ENCODE peak calls at places on chromosomes 6 and 20, in six cellular contexts. One of them, this sample, is unnamed.

GRCh38 chr20:46939031-46939430 is 44.4 kb downstream of the EYA2 start:
- DNase-seq in stomach: no peak
- DNase-seq in SK-N-SH: peak; percentile 50
- DNase-seq in H1: no peak
- DNase-seq in transverse colon: no peak
- DNase-seq in upper lobe of left lung: no peak
- DNase-seq in this sample: no peak

GRCh38 chr6:168455847-168456530 is 15.0 kb downstream of the SMOC2 start:
- DNase-seq in transverse colon: no peak
- DNase-seq in H1: no peak
- DNase-seq in SK-N-SH: no peak
- DNase-seq in upper lobe of left lung: peak; percentile 75
- DNase-seq in stomach: no peak
- DNase-seq in this sample: no peak

GRCh38 chr6:128118401-128118800 is 217.5 kb upstream of the THEMIS start:
- DNase-seq in stomach: no peak
- DNase-seq in H1: no peak
- DNase-seq in transverse colon: no peak
- DNase-seq in SK-N-SH: no peak
- DNase-seq in upper lobe of left lung: no peak
- DNase-seq in this sample: no peak

GRCh38 chr20:34922654-34923381 is 32.8 kb downstream of the GSS start:
- DNase-seq in stomach: peak; percentile 42
- DNase-seq in transverse colon: no peak
- DNase-seq in H1: no peak
- DNase-seq in upper lobe of left lung: no peak
- DNase-seq in SK-N-SH: no peak
- DNase-seq in this sample: no peak

GRCh38 chr6:142857609-142858195 is 87.3 kb downstream of the HIVEP2 start:
- DNase-seq in upper lobe of left lung: peak; percentile 56
- DNase-seq in SK-N-SH: no peak
- DNase-seq in H1: no peak
- DNase-seq in stomach: no peak
- DNase-seq in transverse colon: no peak
- DNase-seq in this sample: no peak

GRCh38 chr6:99521557-99522286 is 6.5 kb upstream of the USP45 start:
- DNase-seq in transverse colon: peak; percentile 12
- DNase-seq in stomach: no peak
- DNase-seq in SK-N-SH: no peak
- DNase-seq in H1: no peak
- DNase-seq in upper lobe of left lung: no peak
- DNase-seq in this sample: no peak

GRCh38 chr6:20487669-20488375 is 46.4 kb upstream of the CDKAL1 start:
- DNase-seq in upper lobe of left lung: no peak
- DNase-seq in H1: no peak
- DNase-seq in transverse colon: no peak
- DNase-seq in stomach: no peak
- DNase-seq in SK-N-SH: no peak
- DNase-seq in this sample: no peak

GRCh38 chr6:63721181-63721580 is 85.6 kb downstream of the PHF3 start:
- DNase-seq in upper lobe of left lung: no peak
- DNase-seq in H1: no peak
- DNase-seq in transverse colon: no peak
- DNase-seq in SK-N-SH: no peak
- DNase-seq in stomach: no peak
- DNase-seq in this sample: no peak

GRCh38 chr6:169950558-169950957 is 199.1 kb downstream of the ERMARD start:
- DNase-seq in SK-N-SH: no peak
- DNase-seq in H1: no peak
- DNase-seq in upper lobe of left lung: no peak
- DNase-seq in stomach: peak; percentile 49
- DNase-seq in transverse colon: no peak
- DNase-seq in this sample: peak; percentile 86

GRCh38 chr20:24985802-24986201 is 6.7 kb downstream of the APMAP start:
- DNase-seq in H1: no peak
- DNase-seq in stomach: peak; percentile 24
- DNase-seq in SK-N-SH: no peak
- DNase-seq in transverse colon: peak; percentile 34
- DNase-seq in upper lobe of left lung: no peak
- DNase-seq in this sample: no peak

GRCh38 chr6:5379647-5380242 is 118.4 kb downstream of the FARS2 start:
- DNase-seq in transverse colon: peak; percentile 20
- DNase-seq in SK-N-SH: peak; percentile 32
- DNase-seq in stomach: no peak
- DNase-seq in H1: peak; percentile 64
- DNase-seq in upper lobe of left lung: no peak
- DNase-seq in this sample: no peak

GRCh38 chr20:48763183-48764030 is 64.4 kb downstream of the PREX1 start:
- DNase-seq in transverse colon: no peak
- DNase-seq in stomach: no peak
- DNase-seq in SK-N-SH: no peak
- DNase-seq in H1: no peak
- DNase-seq in upper lobe of left lung: peak; percentile 26
- DNase-seq in this sample: no peak

GRCh38 chr6:169324661-169325459 is 71.2 kb upstream of the THBS2 start:
- DNase-seq in stomach: no peak
- DNase-seq in transverse colon: no peak
- DNase-seq in H1: no peak
- DNase-seq in upper lobe of left lung: no peak
- DNase-seq in SK-N-SH: no peak
- DNase-seq in this sample: peak; percentile 68

GRCh38 chr6:22236626-22237414 is 60.0 kb downstream of the PRL start:
- DNase-seq in transverse colon: no peak
- DNase-seq in SK-N-SH: no peak
- DNase-seq in H1: no peak
- DNase-seq in upper lobe of left lung: no peak
- DNase-seq in stomach: no peak
- DNase-seq in this sample: no peak

GRCh38 chr6:16132909-16133308 is 4.0 kb downstream of the MYLIP start:
- DNase-seq in transverse colon: no peak
- DNase-seq in upper lobe of left lung: no peak
- DNase-seq in SK-N-SH: peak; percentile 36
- DNase-seq in stomach: no peak
- DNase-seq in H1: no peak
- DNase-seq in this sample: no peak

GRCh38 chr20:11271319-11271718 is 597.5 kb upstream of the JAG1 start:
- DNase-seq in H1: peak; percentile 66
- DNase-seq in transverse colon: no peak
- DNase-seq in stomach: no peak
- DNase-seq in upper lobe of left lung: peak; percentile 20
- DNase-seq in SK-N-SH: peak; percentile 11
- DNase-seq in this sample: no peak

GRCh38 chr6:145813285-145814034 is 1.1 kb downstream of the FBXO30 start:
- DNase-seq in stomach: no peak
- DNase-seq in H1: no peak
- DNase-seq in SK-N-SH: peak; percentile 4
- DNase-seq in upper lobe of left lung: no peak
- DNase-seq in transverse colon: no peak
- DNase-seq in this sample: no peak

GRCh38 chr6:36423101-36423824 is 19.4 kb downstream of the PXT1 start:
- DNase-seq in SK-N-SH: peak; percentile 97
- DNase-seq in upper lobe of left lung: peak; percentile 99
- DNase-seq in stomach: peak; percentile 99
- DNase-seq in H1: peak; percentile 97
- DNase-seq in transverse colon: peak; percentile 99
- DNase-seq in this sample: peak; percentile 100

GRCh38 chr6:140480852-140481251 is 1106.4 kb upstream of the CITED2 start:
- DNase-seq in SK-N-SH: no peak
- DNase-seq in upper lobe of left lung: no peak
- DNase-seq in transverse colon: no peak
- DNase-seq in stomach: no peak
- DNase-seq in H1: no peak
- DNase-seq in this sample: no peak

GRCh38 chr20:10730629-10731183 is 56.9 kb upstream of the JAG1 start:
- DNase-seq in stomach: no peak
- DNase-seq in H1: no peak
- DNase-seq in SK-N-SH: no peak
- DNase-seq in upper lobe of left lung: no peak
- DNase-seq in transverse colon: no peak
- DNase-seq in this sample: no peak

GRCh38 chr20:33994624-33994913 is 858 bp downstream of the RALY start:
- DNase-seq in stomach: no peak
- DNase-seq in H1: no peak
- DNase-seq in transverse colon: no peak
- DNase-seq in upper lobe of left lung: no peak
- DNase-seq in SK-N-SH: no peak
- DNase-seq in this sample: no peak

GRCh38 chr6:32819729-32820128 is 2.9 kb upstream of the HLA-DOB start:
- DNase-seq in upper lobe of left lung: no peak
- DNase-seq in stomach: no peak
- DNase-seq in transverse colon: no peak
- DNase-seq in H1: no peak
- DNase-seq in SK-N-SH: no peak
- DNase-seq in this sample: peak; percentile 47

GRCh38 chr6:82612475-82612874 is 248.9 kb downstream of the TPBG start:
- DNase-seq in H1: no peak
- DNase-seq in upper lobe of left lung: no peak
- DNase-seq in transverse colon: no peak
- DNase-seq in stomach: no peak
- DNase-seq in SK-N-SH: no peak
- DNase-seq in this sample: no peak

GRCh38 chr6:89411269-89412070 is 603 bp downstream of the RRAGD start:
- DNase-seq in SK-N-SH: peak; percentile 80
- DNase-seq in transverse colon: peak; percentile 33
- DNase-seq in H1: peak; percentile 78
- DNase-seq in upper lobe of left lung: peak; percentile 91
- DNase-seq in stomach: peak; percentile 27
- DNase-seq in this sample: peak; percentile 92

GRCh38 chr6:136920858-136921520 is 1.1 kb upstream of the SLC35D3 start:
- DNase-seq in stomach: no peak
- DNase-seq in SK-N-SH: peak; percentile 75
- DNase-seq in upper lobe of left lung: no peak
- DNase-seq in H1: peak; percentile 55
- DNase-seq in transverse colon: peak; percentile 39
- DNase-seq in this sample: peak; percentile 89

GRCh38 chr6:68238097-68238597 is 396.9 kb upstream of the ADGRB3 start:
- DNase-seq in upper lobe of left lung: no peak
- DNase-seq in transverse colon: no peak
- DNase-seq in SK-N-SH: no peak
- DNase-seq in H1: no peak
- DNase-seq in stomach: no peak
- DNase-seq in this sample: no peak

GRCh38 chr6:140670013-140670412 is 1295.6 kb upstream of the CITED2 start:
- DNase-seq in transverse colon: no peak
- DNase-seq in SK-N-SH: no peak
- DNase-seq in upper lobe of left lung: no peak
- DNase-seq in H1: no peak
- DNase-seq in stomach: no peak
- DNase-seq in this sample: no peak

DNA sequence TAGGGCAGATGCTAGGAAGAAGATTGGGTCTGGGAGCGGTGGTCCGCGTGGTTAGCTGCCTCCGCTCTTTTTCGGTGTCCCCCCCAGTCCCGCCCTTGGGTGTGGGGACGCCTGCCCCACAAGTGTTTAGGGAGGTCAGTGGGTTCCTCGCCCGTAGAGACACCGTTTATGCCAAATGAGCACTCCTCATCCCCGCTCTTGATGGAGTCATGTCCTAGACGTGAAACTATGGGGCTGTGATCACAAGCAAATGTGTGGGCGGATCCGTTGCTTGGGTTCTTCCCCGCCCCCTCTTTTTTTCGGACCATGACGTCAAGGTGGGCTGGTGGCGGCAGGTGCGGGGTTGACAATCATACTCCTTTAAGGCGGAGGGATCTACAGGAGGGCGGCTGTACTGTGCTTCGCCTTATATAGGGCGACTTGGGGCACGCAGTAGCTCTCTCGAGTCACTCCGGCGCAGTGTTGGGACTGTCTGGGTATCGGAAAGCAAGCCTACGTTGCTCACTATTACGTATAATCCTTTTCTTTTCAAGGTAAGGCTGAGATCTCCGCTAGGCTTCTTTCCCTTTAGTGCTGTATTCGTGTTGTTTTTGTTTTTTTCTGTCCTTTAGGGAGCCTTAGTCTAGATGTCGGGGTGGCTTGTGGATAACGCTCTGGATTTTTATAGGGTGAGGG is at the start of gene HSP90AB1:
- DNase-seq in H1: peak; percentile 97
- DNase-seq in upper lobe of left lung: peak; percentile 72
- DNase-seq in SK-N-SH: peak; percentile 94
- DNase-seq in transverse colon: peak; percentile 98
- DNase-seq in stomach: peak; percentile 98
- DNase-seq in this sample: peak; percentile 99
- TF ChIP-seq EP300 in H1: no peak
- TF ChIP-seq EP300 in upper lobe of left lung: no peak
- TF ChIP-seq EP300 in SK-N-SH: no peak
- TF ChIP-seq EP300 in transverse colon: no peak
- TF ChIP-seq EP300 in stomach: no peak
- TF ChIP-seq EP300 in this sample: no peak

DNA sequence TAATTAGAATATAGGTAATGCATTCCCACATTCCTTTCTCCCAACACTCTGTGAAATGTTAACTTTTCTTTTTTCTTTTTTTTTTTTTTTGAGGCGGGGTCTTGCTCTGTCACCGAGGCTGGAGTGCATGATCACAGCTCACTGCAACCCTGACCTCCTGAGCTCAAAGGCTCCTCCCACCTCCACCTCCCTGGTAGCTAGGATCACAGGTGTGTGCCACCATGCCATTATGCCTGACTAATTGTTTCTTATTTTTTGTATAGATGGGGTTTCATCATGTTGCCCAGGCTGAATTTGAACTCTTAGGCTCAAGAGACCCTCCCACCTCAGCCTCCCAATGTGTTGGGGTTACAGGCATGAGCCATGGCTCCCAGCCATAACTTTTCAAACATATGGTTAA is 135.7 kb upstream of the SHLD1 start:
- DNase-seq in SK-N-SH: no peak
- DNase-seq in upper lobe of left lung: no peak
- DNase-seq in stomach: no peak
- DNase-seq in H1: no peak
- DNase-seq in transverse colon: no peak
- DNase-seq in this sample: no peak
- TF ChIP-seq POLR2AphosphoS5 in SK-N-SH: no peak
- TF ChIP-seq POLR2AphosphoS5 in upper lobe of left lung: no peak
- TF ChIP-seq POLR2AphosphoS5 in stomach: no peak
- TF ChIP-seq POLR2AphosphoS5 in H1: no peak
- TF ChIP-seq POLR2AphosphoS5 in transverse colon: no peak
- TF ChIP-seq POLR2AphosphoS5 in this sample: no peak

DNA sequence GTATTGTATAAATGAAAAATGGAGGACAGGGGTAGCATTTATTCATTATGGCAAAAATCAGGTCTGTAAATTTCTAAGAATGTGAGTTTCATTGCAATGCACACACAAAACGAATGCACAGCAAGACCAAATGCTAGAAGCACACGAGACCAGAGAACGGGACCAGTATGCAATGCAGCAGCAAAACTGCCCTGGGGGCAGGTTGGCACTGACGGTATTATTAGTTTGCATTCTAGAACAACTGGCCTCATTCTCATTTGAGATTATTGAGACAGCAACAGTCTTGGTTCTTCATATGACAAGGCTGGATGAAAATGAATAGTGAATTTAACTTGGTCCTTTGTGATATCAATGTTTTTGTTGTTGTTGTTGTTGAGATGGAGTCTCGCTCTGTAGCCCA is 9.0 kb upstream of the MTRES1 start:
- DNase-seq in transverse colon: no peak
- DNase-seq in H1: no peak
- DNase-seq in stomach: no peak
- DNase-seq in upper lobe of left lung: no peak
- DNase-seq in SK-N-SH: no peak
- DNase-seq in this sample: no peak
- TF ChIP-seq EP300 in transverse colon: no peak
- TF ChIP-seq EP300 in H1: no peak
- TF ChIP-seq EP300 in stomach: no peak
- TF ChIP-seq EP300 in upper lobe of left lung: no peak
- TF ChIP-seq EP300 in SK-N-SH: no peak
- TF ChIP-seq EP300 in this sample: no peak

GRCh38 chr20:59940129-59940955 is at the start of the genes FAM217B and PPP1R3D:
- DNase-seq in transverse colon: peak; percentile 99
- DNase-seq in SK-N-SH: peak; percentile 96
- DNase-seq in upper lobe of left lung: peak; percentile 100
- DNase-seq in H1: peak; percentile 92
- DNase-seq in stomach: peak; percentile 98
- DNase-seq in this sample: peak; percentile 99
- TF ChIP-seq POLR2AphosphoS5 in transverse colon: peak; percentile 87
- TF ChIP-seq POLR2AphosphoS5 in SK-N-SH: peak; percentile 68
- TF ChIP-seq POLR2AphosphoS5 in upper lobe of left lung: peak; percentile 50
- TF ChIP-seq POLR2AphosphoS5 in H1: peak; percentile 85
- TF ChIP-seq POLR2AphosphoS5 in stomach: peak; percentile 91
- TF ChIP-seq POLR2AphosphoS5 in this sample: peak; percentile 95